ENCODE peak calls at places on chromosomes 11 and 22, in nine cellular contexts. A is stimulated activated CD8-positive, alpha-beta memory T cell treated with anti-CD3 and anti-CD28 coated beads, Interleukin-15, amount 100 ng/mL, for 48 hours; G is BJ; D is mesothelial cell of epicardium; E is CD8-positive, alpha-beta T cell; O is thoracic aorta; R is cerebellar cortex; B is MM.1S; P is neural crest cell. T is an unnamed sample.

GRCh38 chr11:45089251-45089650 is 57.2 kb upstream of the PRDM11 start:
- DNase-seq in A (no peak), G (peak), D (no peak), E (no peak), O (peak), R (peak), B (no peak), P (no peak), T (no peak)

GRCh38 chr11:57801185-57801490 is 39.5 kb downstream of the CTNND1 start:
- DNase-seq in A (no peak), G (no peak), D (no peak), E (no peak), O (no peak), R (no peak), B (no peak), P (no peak), T (no peak)

GRCh38 chr22:36486619-36487384 is 5.4 kb upstream of the TXN2 start:
- DNase-seq in A (peak), G (no peak), D (no peak), E (peak), O (no peak), R (peak), B (peak), P (peak), T (peak)

GRCh38 chr11:71986131-71986530 is 12.6 kb upstream of the IL18BP start:
- DNase-seq in A (no peak), G (no peak), D (no peak), E (no peak), O (no peak), R (no peak), B (no peak), P (no peak), T (no peak)

GRCh38 chr22:27114186-27114585 is 456.8 kb downstream of the MIAT start:
- DNase-seq in A (no peak), G (no peak), D (no peak), E (no peak), O (no peak), R (no peak), B (no peak), P (no peak), T (no peak)

GRCh38 chr11:12989428-12990242 is 19.5 kb upstream of the RASSF10 start:
- DNase-seq in A (no peak), G (no peak), D (no peak), E (no peak), O (no peak), R (no peak), B (no peak), P (no peak), T (no peak)

GRCh38 chr11:70407814-70408213 is 9.5 kb downstream of the CTTN start:
- DNase-seq in A (no peak), G (no peak), D (no peak), E (no peak), O (no peak), R (no peak), B (no peak), P (no peak), T (no peak)

GRCh38 chr11:14386895-14387480 is 28.0 kb upstream of the RRAS2 start:
- DNase-seq in A (no peak), G (peak), D (no peak), E (no peak), O (no peak), R (peak), B (no peak), P (peak), T (no peak)

GRCh38 chr11:32231909-32232493 is 141.1 kb downstream of the RCN1 start:
- DNase-seq in A (no peak), G (no peak), D (no peak), E (no peak), O (no peak), R (peak), B (peak), P (peak), T (peak)

GRCh38 chr22:23233746-23234408 is 53.6 kb downstream of the BCR start:
- DNase-seq in A (peak), G (no peak), D (no peak), E (no peak), O (no peak), R (no peak), B (no peak), P (no peak), T (no peak)

GRCh38 chr11:35050596-35050995 is 88.4 kb upstream of the CD44 start:
- DNase-seq in A (no peak), G (no peak), D (no peak), E (no peak), O (no peak), R (no peak), B (no peak), P (no peak), T (no peak)

GRCh38 chr11:33461726-33462125 is 204.5 kb downstream of the HIPK3 start:
- DNase-seq in A (no peak), G (no peak), D (no peak), E (no peak), O (no peak), R (no peak), B (no peak), P (no peak), T (no peak)

GRCh38 chr22:25396615-25397200 is 167.8 kb upstream of the GRK3 start:
- DNase-seq in A (no peak), G (no peak), D (no peak), E (no peak), O (no peak), R (no peak), B (no peak), P (no peak), T (no peak)

GRCh38 chr22:46803031-46803880 is 40.8 kb downstream of the TBC1D22A start:
- DNase-seq in A (peak), G (no peak), D (no peak), E (peak), O (no peak), R (peak), B (peak), P (peak), T (peak)

GRCh38 chr11:8527939-8528338 is 66.1 kb downstream of the STK33 start:
- DNase-seq in A (no peak), G (no peak), D (no peak), E (no peak), O (no peak), R (no peak), B (no peak), P (no peak), T (no peak)

GRCh38 chr11:6725386-6725896 is 42.3 kb upstream of the MRPL17 start:
- DNase-seq in A (no peak), G (no peak), D (no peak), E (no peak), O (no peak), R (no peak), B (no peak), P (no peak), T (no peak)

GRCh38 chr22:50728523-50728931 is 9.5 kb upstream of the ACR start:
- DNase-seq in A (no peak), G (no peak), D (no peak), E (no peak), O (no peak), R (peak), B (no peak), P (no peak), T (no peak)